ENCODE peak calls at places on chromosomes 13 and 19, in six cellular contexts. G is fibroblast of lung, H is neural progenitor cell, J is HCT116, Q is PC-3, R is mammary epithelial cell. E is an unnamed sample. For H4K20me1, the result is how much of the 10 kb centered on the place peaks cover.

GRCh38 chr13:61531383-61532065 is 115.9 kb upstream of the PCDH20 start:
- DNase-seq in G (no peak), H (no peak), J (no peak), Q (peak), R (no peak), E (no peak)

GRCh38 chr13:67314405-67314804 is 84.3 kb upstream of the PCDH9 start:
- DNase-seq in G (no peak), H (no peak), J (no peak), Q (no peak), R (no peak), E (no peak)

GRCh38 chr19:16330368-16330801 is 5.8 kb downstream of the KLF2 start:
- DNase-seq in G (peak), H (no peak), J (peak), Q (peak), R (peak), E (peak)

GRCh38 chr19:46371371-46371901 is 24.5 kb downstream of the PPP5C start:
- DNase-seq in G (no peak), H (no peak), J (no peak), Q (no peak), R (peak), E (no peak)

GRCh38 chr19:30340724-30341595 is 31.2 kb upstream of the ZNF536 start:
- DNase-seq in G (peak), H (no peak), J (no peak), Q (no peak), R (no peak), E (no peak)

GRCh38 chr19:1248454-1249297 is at the start of gene MIDN:
- DNase-seq in G (peak), H (peak), J (no peak), Q (peak), R (peak), E (peak)

GRCh38 chr13:23980160-23980551 is 82.9 kb upstream of the C1QTNF9B start:
- DNase-seq in G (peak), H (peak), J (no peak), Q (peak), R (peak), E (no peak)

GRCh38 chr13:98481511-98481951 is 95.4 kb downstream of the STK24 start:
- DNase-seq in G (peak), H (no peak), J (no peak), Q (no peak), R (no peak), E (no peak)

GRCh38 chr13:109900723-109901122 is 114.3 kb upstream of the IRS2 start:
- DNase-seq in G (no peak), H (no peak), J (no peak), Q (no peak), R (no peak), E (no peak)

GRCh38 chr19:8515317-8515716 is 1.4 kb upstream of the ZNF414 start:
- DNase-seq in G (no peak), H (no peak), J (no peak), Q (no peak), R (no peak), E (no peak)

GRCh38 chr19:39166571-39167391 is 30.0 kb upstream of the NCCRP1 start:
- DNase-seq in G (peak), H (peak), J (no peak), Q (peak), R (peak), E (no peak)

GRCh38 chr19:2047449-2048103 is 3.5 kb downstream of the MKNK2 start:
- DNase-seq in G (peak), H (peak), J (no peak), Q (peak), R (no peak), E (no peak)

DNA sequence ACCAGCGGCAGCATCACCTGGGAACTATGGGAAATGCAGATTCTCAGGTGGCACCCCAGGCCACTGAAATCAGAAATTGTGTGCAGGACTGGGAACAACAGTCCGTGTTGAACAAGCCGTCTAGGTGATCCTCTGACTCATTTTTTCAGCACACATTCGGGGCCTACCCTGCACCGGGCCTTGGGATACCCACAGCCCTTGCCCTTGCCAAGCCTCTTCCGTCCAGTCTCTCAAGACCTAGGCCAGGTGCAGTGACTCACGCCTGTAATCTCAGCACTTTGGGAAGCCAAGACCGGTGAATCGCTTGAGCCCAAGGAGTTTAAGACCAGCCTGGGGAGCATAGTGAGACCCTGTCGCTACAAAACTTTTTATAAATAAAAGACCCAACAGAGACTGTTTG is 18.3 kb downstream of the TGFB1 start:
- DNase-seq in G (no peak), H (no peak), J (no peak), Q (peak), R (no peak), E (no peak)
- H4K20me1 ChIP-seq in G (under half), H (under half), J (under half), Q (under half), R (under half), E (under half)

DNA sequence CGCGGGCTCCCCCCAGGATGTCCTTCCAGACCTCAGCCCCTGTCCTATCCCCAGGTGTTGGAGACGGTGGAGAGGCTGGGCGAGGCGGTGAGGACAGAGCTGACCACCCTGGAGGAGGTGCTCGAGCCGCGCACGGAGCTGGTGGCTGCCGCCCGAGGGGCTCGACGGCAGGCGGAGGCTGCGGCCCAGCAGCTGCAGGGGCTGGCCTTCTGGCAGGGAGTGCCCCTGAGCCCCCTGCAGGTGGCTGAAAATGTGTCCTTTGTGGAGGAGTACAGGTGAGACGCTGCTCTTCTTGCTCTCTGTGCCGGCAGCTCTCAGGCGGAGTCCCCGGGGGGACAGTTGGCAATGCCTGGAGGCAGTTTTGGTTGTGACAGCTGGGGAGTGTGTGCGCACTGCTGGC is 6.9 kb downstream of the TTYH1 start:
- DNase-seq in G (no peak), H (no peak), J (no peak), Q (no peak), R (no peak), E (no peak)
- TF ChIP-seq CTCF in G (no peak), H (no peak), J (no peak), Q (no peak), R (no peak), E (no peak)

GRCh38 chr13:46345866-46346265 is 41.2 kb downstream of the RUBCNL start:
- DNase-seq in G (no peak), H (no peak), J (no peak), Q (no peak), R (no peak), E (no peak)
- H4K20me1 ChIP-seq in G (under half), H (under half), J (under half), Q (under half), R (under half), E (under half)

DNA sequence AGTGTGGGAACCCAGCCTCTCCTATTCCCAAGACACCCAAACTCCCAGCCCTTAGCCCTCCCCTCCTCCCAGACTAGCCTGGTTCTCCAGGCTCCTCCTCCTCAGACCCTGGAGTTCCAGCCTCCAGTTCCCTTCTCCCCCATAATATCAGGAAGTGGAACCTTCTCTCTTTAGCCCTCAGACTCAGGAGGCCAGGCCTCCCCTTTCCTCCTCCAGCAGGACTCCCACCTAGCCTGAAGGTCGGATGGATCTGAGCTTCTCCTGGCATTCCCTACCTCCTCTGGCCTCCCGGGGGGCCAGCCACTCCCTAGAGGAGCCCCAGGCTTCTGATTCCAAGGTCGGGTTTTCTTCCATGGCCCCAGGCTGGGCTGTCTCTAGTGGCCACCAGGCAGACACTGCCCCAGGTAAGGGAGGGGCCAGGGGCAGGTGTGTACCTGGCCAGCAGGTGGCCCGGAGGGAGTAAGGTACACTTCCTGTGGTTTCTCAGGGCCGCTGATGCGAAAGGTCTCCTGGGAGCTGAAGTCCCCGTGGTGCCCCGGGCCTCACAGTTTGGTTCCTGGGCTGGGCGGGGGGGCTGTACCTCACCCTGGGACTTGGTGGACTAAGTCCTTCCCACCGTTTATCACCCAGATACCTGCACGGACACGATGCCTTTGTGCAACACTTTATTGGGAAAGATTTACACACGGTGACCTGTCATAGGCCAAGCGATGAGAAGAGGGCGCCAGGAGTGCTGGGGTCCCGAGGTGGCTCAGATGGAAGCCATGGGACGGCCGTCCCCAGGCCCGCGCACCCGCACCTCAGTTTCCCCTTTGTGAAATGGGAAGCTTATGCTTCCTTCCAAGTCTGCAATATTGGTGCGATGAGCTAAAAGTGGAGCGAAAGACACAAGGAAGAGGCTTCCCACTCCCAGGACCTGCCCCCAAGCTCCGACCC is at the start of gene TMC4:
- DNase-seq in G (no peak), H (no peak), J (peak), Q (peak), R (peak), E (peak)
- TF ChIP-seq CTCF in G (no peak), H (no peak), J (peak), Q (peak), R (peak), E (peak)

GRCh38 chr19:10112037-10112751 is 701 bp downstream of the P2RY11 start:
- DNase-seq in G (no peak), H (no peak), J (no peak), Q (peak), R (no peak), E (no peak)
- H4K20me1 ChIP-seq in G (under half), H (under half), J (under half), Q (under half), R (under half), E (under half)

DNA sequence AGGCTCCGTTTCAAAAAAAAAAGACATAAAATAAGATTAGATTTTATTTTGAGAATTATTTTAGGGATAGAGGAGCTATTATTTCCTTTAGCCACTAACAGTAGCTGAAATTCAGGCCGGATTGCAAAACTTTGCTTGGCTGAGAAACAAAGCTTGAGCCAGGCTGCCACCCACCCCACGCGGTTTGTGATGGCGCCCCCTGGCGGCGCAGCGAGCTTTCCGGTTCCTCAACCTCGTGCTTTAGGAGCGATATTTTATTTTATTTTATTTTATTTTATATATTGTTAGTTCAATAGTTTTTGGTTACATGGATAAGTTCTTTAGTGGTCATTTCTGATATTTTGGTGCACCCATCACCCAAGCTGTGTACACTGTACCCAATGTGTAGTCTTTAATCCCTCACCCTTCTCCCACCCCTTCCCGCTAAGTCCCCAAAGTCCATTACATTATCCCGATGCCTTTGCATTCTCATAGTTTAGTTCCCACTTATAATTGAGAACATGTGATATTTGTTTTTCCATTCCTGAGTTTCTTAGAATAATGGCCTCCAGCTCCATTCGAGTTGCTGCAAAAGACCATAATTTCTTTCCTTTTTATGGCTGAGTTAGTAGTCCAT is 19.8 kb upstream of the CEACAM4 start:
- DNase-seq in G (no peak), H (no peak), J (peak), Q (peak), R (no peak), E (peak)
- TF ChIP-seq CTCF in G (peak), H (peak), J (peak), Q (peak), R (peak), E (peak)

GRCh38 chr13:40564342-40564997 is 102.0 kb downstream of the FOXO1 start:
- DNase-seq in G (no peak), H (no peak), J (no peak), Q (no peak), R (no peak), E (peak)
- H4K20me1 ChIP-seq in G (under half), H (under half), J (under half), Q (under half), R (under half), E (under half)

GRCh38 chr19:52492991-52493470 is 34.4 kb upstream of the ZNF808 start:
- DNase-seq in G (no peak), H (peak), J (no peak), Q (no peak), R (no peak), E (no peak)

GRCh38 chr19:52494518-52494917 is 33.0 kb upstream of the ZNF808 start:
- DNase-seq in G (no peak), H (no peak), J (no peak), Q (peak), R (no peak), E (no peak)

GRCh38 chr19:52492201-52492960 is 35.1 kb upstream of the ZNF808 start:
- DNase-seq in G (no peak), H (peak), J (no peak), Q (no peak), R (no peak), E (no peak)
- TF ChIP-seq CTCF in G (no peak), H (no peak), J (no peak), Q (no peak), R (no peak), E (no peak)

E was measured in OCI-LY7.